ENCODE peak calls at places on chromosomes 7 and 10, in five cellular contexts. V is H9, S is neuronal stem cell, R is mesenchymal stem cell, E is H1. U is an unnamed sample.

GRCh38 chr7:66921918-66922486 is 977 bp downstream of the TMEM248 start:
- DNase-seq in V (no peak), S (no peak), R (no peak), E (no peak), U (peak; percentile 12)

GRCh38 chr7:134789967-134790685 is 10.7 kb downstream of the CALD1 start:
- DNase-seq in V (no peak), S (no peak), R (peak; percentile 96), E (no peak), U (peak; percentile 37)

GRCh38 chr7:15113752-15114151 is 211.2 kb upstream of the DGKB start:
- DNase-seq in V (no peak), S (no peak), R (no peak), E (no peak), U (no peak)

GRCh38 chr10:91642831-91643692 is 10.2 kb upstream of the PPP1R3C start:
- DNase-seq in V (no peak), S (no peak), R (no peak), E (no peak), U (no peak)

GRCh38 chr10:129966370-129966769 is 2.3 kb upstream of the EBF3 start:
- DNase-seq in V (no peak), S (peak; percentile 12), R (no peak), E (no peak), U (no peak)

GRCh38 chr10:129794056-129794455 is 170.0 kb downstream of the EBF3 start:
- DNase-seq in V (no peak), S (no peak), R (no peak), E (no peak), U (no peak)

GRCh38 chr7:132650498-132650897 is 74.2 kb upstream of the PLXNA4 start:
- DNase-seq in V (no peak), S (no peak), R (peak; percentile 89), E (no peak), U (peak; percentile 45)

GRCh38 chr7:6416516-6417145 is 31.1 kb downstream of the DAGLB start:
- DNase-seq in V (peak; percentile 89), S (no peak), R (peak; percentile 37), E (peak; percentile 34), U (peak; percentile 78)

GRCh38 chr10:12349628-12350166 is 350 bp downstream of the CAMK1D start:
- DNase-seq in V (no peak), S (no peak), R (no peak), E (no peak), U (peak; percentile 54)

GRCh38 chr10:4868357-4868657 is 42.3 kb downstream of the AKR1E2 start:
- DNase-seq in V (no peak), S (no peak), R (no peak), E (no peak), U (no peak)

GRCh38 chr10:78115135-78115853 is 81.6 kb downstream of the RPS24 start:
- DNase-seq in V (no peak), S (no peak), R (no peak), E (no peak), U (no peak)

DNA sequence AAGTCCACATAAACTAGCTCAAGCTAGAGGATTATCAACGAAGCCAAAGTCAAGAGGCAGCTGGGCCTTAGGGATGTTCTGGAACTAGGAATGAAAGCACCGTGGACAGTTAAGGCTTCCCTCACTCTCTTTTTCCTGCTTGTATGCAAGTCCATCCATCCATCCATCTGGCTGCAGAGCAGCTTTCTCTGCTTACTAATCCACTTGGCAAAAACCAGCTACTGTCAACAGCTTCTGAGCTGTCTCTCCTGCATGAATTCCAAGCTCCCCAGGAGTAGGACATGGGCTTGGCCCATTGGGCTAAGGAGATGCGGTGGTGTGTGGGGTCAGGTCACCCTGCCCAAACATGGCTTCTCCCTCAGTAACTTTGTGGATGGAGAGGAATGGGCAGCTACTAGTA is 66.2 kb downstream of the NAMPT start:
- DNase-seq in V (no peak), S (no peak), R (no peak), E (no peak), U (no peak)
- H3K14ac ChIP-seq in V (no peak overlapping the region), S (no peak overlapping the region), R (no peak overlapping the region), E (no peak overlapping the region), U (no peak overlapping the region)

GRCh38 chr7:148521271-148521670 is 69.3 kb upstream of the C7orf33 start:
- DNase-seq in V (no peak), S (no peak), R (no peak), E (no peak), U (peak; percentile 90)
- H2BK12ac ChIP-seq in V (no peak overlapping the region), S (no peak overlapping the region), R (no peak overlapping the region), E (no peak overlapping the region), U (no peak overlapping the region)

GRCh38 chr10:93393231-93393630 is 88.9 kb downstream of the MYOF start:
- DNase-seq in V (no peak), S (no peak), R (no peak), E (no peak), U (no peak)

GRCh38 chr10:93392111-93392510 is 90.0 kb downstream of the MYOF start:
- DNase-seq in V (no peak), S (no peak), R (no peak), E (no peak), U (no peak)

GRCh38 chr10:93386496-93387369 is 95.4 kb downstream of the MYOF start:
- DNase-seq in V (no peak), S (no peak), R (peak; percentile 78), E (no peak), U (peak; percentile 21)

GRCh38 chr10:93390691-93391090 is 91.4 kb downstream of the MYOF start:
- DNase-seq in V (no peak), S (no peak), R (peak; percentile 20), E (no peak), U (peak; percentile 15)
- H3K14ac ChIP-seq in V (no peak overlapping the region), S (no peak overlapping the region), R (no peak overlapping the region), E (no peak overlapping the region), U (no peak overlapping the region)

DNA sequence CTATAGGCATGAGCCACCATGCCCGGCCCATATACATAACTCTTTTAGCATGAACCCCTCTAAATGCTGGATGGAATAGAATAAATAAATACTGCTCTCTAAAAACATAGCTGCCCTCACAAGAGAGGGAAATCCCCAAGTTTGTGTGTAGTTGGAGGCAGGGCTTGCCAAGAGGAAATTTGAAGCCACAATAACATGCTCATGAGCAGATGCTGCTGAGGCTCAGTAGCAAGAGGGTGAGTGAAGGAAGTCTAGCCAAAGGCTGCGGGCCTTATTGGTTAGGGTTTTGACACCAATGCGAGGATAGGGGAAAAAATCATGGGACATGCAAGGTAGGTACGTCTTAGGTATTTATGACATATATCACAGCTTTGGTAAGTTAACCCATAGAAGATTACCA is 17.3 kb downstream of the TPK1 start:
- DNase-seq in V (no peak), S (no peak), R (no peak), E (no peak), U (no peak)
- H2BK12ac ChIP-seq in V (no peak overlapping the region), S (no peak overlapping the region), R (no peak overlapping the region), E (no peak overlapping the region), U (no peak overlapping the region)

DNA sequence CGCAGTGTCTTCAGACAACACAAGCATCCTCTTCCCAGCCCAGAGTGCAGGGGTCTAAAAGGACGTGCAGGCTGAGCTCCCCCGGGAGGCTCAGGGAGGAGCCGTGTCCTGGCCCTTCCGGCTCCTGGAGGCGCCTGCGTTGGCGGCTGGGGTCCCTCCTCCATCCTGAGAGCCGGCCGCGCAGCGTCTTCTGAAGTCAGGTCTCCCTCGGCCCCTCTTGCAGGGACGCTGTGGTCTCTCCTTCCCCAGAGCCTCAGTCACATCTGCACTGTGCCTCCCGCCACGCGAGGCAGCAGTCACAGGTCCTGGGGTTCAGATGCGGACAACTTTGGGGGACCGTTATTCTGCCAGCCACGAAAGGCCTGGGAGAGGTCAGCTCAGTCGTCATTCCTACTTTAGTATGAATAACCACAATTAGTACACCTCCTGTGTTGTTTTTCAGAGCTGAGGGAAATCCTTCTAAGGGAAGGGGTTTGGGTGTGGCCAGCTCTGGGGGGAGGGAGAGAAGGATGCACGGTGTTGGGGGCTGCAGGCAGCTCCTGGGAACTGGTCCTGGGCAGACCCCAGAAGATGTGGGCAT is 41.2 kb downstream of the FAM20C start:
- DNase-seq in V (no peak), S (no peak), R (peak; percentile 57), E (no peak), U (no peak)
- H3K14ac ChIP-seq in V (no peak overlapping the region), S (no peak overlapping the region), R (no peak overlapping the region), E (no peak overlapping the region), U (no peak overlapping the region)

DNA sequence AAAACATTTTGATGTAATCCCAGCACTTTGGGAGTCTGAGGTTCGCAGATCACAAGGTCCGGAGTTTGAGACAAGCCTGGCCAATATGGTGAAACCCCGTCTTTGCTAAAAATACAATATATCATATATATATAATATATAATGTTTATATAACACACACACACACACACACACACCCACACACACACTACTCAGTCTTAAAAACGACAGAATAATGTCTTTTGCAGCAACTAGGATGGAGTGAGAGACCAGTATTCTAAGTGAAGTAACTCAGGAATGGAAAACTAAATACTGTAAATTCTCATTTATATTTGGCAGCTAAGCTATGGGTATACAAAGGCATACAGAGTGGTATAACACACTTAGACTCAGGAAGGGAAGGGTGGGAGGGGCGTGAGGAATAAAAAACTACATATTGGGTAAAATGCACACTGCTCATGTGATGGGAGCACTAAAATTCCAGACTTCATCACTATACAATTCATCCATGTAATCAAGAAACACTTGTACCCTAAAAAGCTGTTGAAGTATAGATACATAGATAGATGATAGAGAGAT is 231.2 kb upstream of the SEMA3A start:
- DNase-seq in V (no peak), S (no peak), R (no peak), E (no peak), U (no peak)
- H2BK12ac ChIP-seq in V (no peak overlapping the region), S (no peak overlapping the region), R (no peak overlapping the region), E (no peak overlapping the region), U (no peak overlapping the region)

GRCh38 chr7:47508389-47509380 is 73.2 kb downstream of the TNS3 start:
- DNase-seq in V (no peak), S (no peak), R (no peak), E (no peak), U (peak; percentile 98)
- H3K14ac ChIP-seq in V (no peak overlapping the region), S (no peak overlapping the region), R (no peak overlapping the region), E (no peak overlapping the region), U (peak overlapping the region; percentile 50)